ENCODE peak calls at places on chromosomes 4 and X, in four cellular contexts. One of them, this sample, is unnamed. For H3K27me3, the result is how much of the 10 kb centered on the place peaks cover.

GRCh38 chr4:124697441-124697840 is 15.1 kb downstream of the ANKRD50 start:
- DNase-seq in fibroblast of lung: no peak
- DNase-seq in uterus: no peak
- DNase-seq in effector memory CD4-positive, alpha-beta T cell: no peak
- DNase-seq in this sample: no peak

GRCh38 chrX:54181196-54181953 is 1.7 kb downstream of the FAM120C start:
- DNase-seq in fibroblast of lung: peak
- DNase-seq in uterus: no peak
- DNase-seq in effector memory CD4-positive, alpha-beta T cell: no peak
- DNase-seq in this sample: no peak

GRCh38 chr4:100539706-100540105 is 21.9 kb upstream of the EMCN start:
- DNase-seq in fibroblast of lung: no peak
- DNase-seq in uterus: no peak
- DNase-seq in effector memory CD4-positive, alpha-beta T cell: no peak
- DNase-seq in this sample: no peak

GRCh38 chrX:12975670-12975965 is 708 bp downstream of the TMSB4X start:
- DNase-seq in fibroblast of lung: no peak
- DNase-seq in uterus: no peak
- DNase-seq in effector memory CD4-positive, alpha-beta T cell: no peak
- DNase-seq in this sample: no peak

GRCh38 chrX:138938003-138938402 is 226.5 kb upstream of the FGF13 start:
- DNase-seq in fibroblast of lung: no peak
- DNase-seq in uterus: no peak
- DNase-seq in effector memory CD4-positive, alpha-beta T cell: no peak
- DNase-seq in this sample: no peak

GRCh38 chr4:186764457-186764856 is 40.8 kb upstream of the FAT1 start:
- DNase-seq in fibroblast of lung: no peak
- DNase-seq in uterus: no peak
- DNase-seq in effector memory CD4-positive, alpha-beta T cell: no peak
- DNase-seq in this sample: no peak

GRCh38 chr4:141132689-141133145 is 552 bp downstream of the RNF150 start:
- DNase-seq in fibroblast of lung: peak
- DNase-seq in uterus: peak
- DNase-seq in effector memory CD4-positive, alpha-beta T cell: no peak
- DNase-seq in this sample: peak

GRCh38 chrX:140733766-140734342 is 24.3 kb downstream of the LINC00632 start:
- DNase-seq in fibroblast of lung: peak
- DNase-seq in uterus: no peak
- DNase-seq in effector memory CD4-positive, alpha-beta T cell: no peak
- DNase-seq in this sample: no peak

GRCh38 chrX:119885554-119886428 is 9.9 kb upstream of the AKAP14 start:
- DNase-seq in fibroblast of lung: peak
- DNase-seq in uterus: no peak
- DNase-seq in effector memory CD4-positive, alpha-beta T cell: no peak
- DNase-seq in this sample: no peak

GRCh38 chr4:123562994-123563745 is 166.6 kb downstream of the SPRY1 start:
- DNase-seq in fibroblast of lung: no peak
- DNase-seq in uterus: no peak
- DNase-seq in effector memory CD4-positive, alpha-beta T cell: no peak
- DNase-seq in this sample: no peak

GRCh38 chrX:2442694-2443093 is 58.1 kb downstream of the DHRSX start:
- DNase-seq in fibroblast of lung: no peak
- DNase-seq in uterus: no peak
- DNase-seq in effector memory CD4-positive, alpha-beta T cell: no peak
- DNase-seq in this sample: no peak

GRCh38 chr4:41723286-41723685 is 25.2 kb downstream of the PHOX2B start:
- DNase-seq in fibroblast of lung: no peak
- DNase-seq in uterus: no peak
- DNase-seq in effector memory CD4-positive, alpha-beta T cell: no peak
- DNase-seq in this sample: no peak

GRCh38 chr4:40848981-40849380 is 99.2 kb downstream of the NSUN7 start:
- DNase-seq in fibroblast of lung: no peak
- DNase-seq in uterus: no peak
- DNase-seq in effector memory CD4-positive, alpha-beta T cell: no peak
- DNase-seq in this sample: no peak

GRCh38 chrX:15298201-15298600 is 17.2 kb downstream of the ASB11 start:
- DNase-seq in fibroblast of lung: no peak
- DNase-seq in uterus: no peak
- DNase-seq in effector memory CD4-positive, alpha-beta T cell: no peak
- DNase-seq in this sample: no peak

GRCh38 chrX:15301924-15302323 is 13.5 kb downstream of the ASB11 start:
- DNase-seq in fibroblast of lung: peak
- DNase-seq in uterus: no peak
- DNase-seq in effector memory CD4-positive, alpha-beta T cell: no peak
- DNase-seq in this sample: peak

GRCh38 chrX:15298780-15299179 is 16.7 kb downstream of the ASB11 start:
- DNase-seq in fibroblast of lung: no peak
- DNase-seq in uterus: no peak
- DNase-seq in effector memory CD4-positive, alpha-beta T cell: no peak
- DNase-seq in this sample: no peak

GRCh38 chrX:15299945-15300851 is 15.2 kb downstream of the ASB11 start:
- DNase-seq in fibroblast of lung: peak
- DNase-seq in uterus: no peak
- DNase-seq in effector memory CD4-positive, alpha-beta T cell: no peak
- DNase-seq in this sample: no peak
- H3K27me3 ChIP-seq in fibroblast of lung: under half
- H3K27me3 ChIP-seq in uterus: under half
- H3K27me3 ChIP-seq in effector memory CD4-positive, alpha-beta T cell: under half
- H3K27me3 ChIP-seq in this sample: under half

GRCh38 chr4:3518941-3519340 is 13.3 kb downstream of the LRPAP1 start:
- DNase-seq in fibroblast of lung: no peak
- DNase-seq in uterus: no peak
- DNase-seq in effector memory CD4-positive, alpha-beta T cell: no peak
- DNase-seq in this sample: peak
- H3K27me3 ChIP-seq in fibroblast of lung: under half
- H3K27me3 ChIP-seq in uterus: under half
- H3K27me3 ChIP-seq in effector memory CD4-positive, alpha-beta T cell: under half
- H3K27me3 ChIP-seq in this sample: under half

GRCh38 chrX:19388064-19388679 is 44.4 kb downstream of the PDHA1 start:
- DNase-seq in fibroblast of lung: no peak
- DNase-seq in uterus: no peak
- DNase-seq in effector memory CD4-positive, alpha-beta T cell: no peak
- DNase-seq in this sample: no peak
- H3K27me3 ChIP-seq in fibroblast of lung: under half
- H3K27me3 ChIP-seq in uterus: under half
- H3K27me3 ChIP-seq in effector memory CD4-positive, alpha-beta T cell: under half
- H3K27me3 ChIP-seq in this sample: under half

GRCh38 chrX:8724176-8724757 is 7.7 kb downstream of the ANOS1 start:
- DNase-seq in fibroblast of lung: no peak
- DNase-seq in uterus: no peak
- DNase-seq in effector memory CD4-positive, alpha-beta T cell: no peak
- DNase-seq in this sample: no peak
- H3K27me3 ChIP-seq in fibroblast of lung: under half
- H3K27me3 ChIP-seq in uterus: under half
- H3K27me3 ChIP-seq in effector memory CD4-positive, alpha-beta T cell: under half
- H3K27me3 ChIP-seq in this sample: under half

GRCh38 chrX:106976416-106976815 is 23.6 kb downstream of the MORC4 start:
- DNase-seq in fibroblast of lung: no peak
- DNase-seq in uterus: no peak
- DNase-seq in effector memory CD4-positive, alpha-beta T cell: no peak
- DNase-seq in this sample: no peak
- H3K27me3 ChIP-seq in fibroblast of lung: under half
- H3K27me3 ChIP-seq in uterus: under half
- H3K27me3 ChIP-seq in effector memory CD4-positive, alpha-beta T cell: under half
- H3K27me3 ChIP-seq in this sample: under half

DNA sequence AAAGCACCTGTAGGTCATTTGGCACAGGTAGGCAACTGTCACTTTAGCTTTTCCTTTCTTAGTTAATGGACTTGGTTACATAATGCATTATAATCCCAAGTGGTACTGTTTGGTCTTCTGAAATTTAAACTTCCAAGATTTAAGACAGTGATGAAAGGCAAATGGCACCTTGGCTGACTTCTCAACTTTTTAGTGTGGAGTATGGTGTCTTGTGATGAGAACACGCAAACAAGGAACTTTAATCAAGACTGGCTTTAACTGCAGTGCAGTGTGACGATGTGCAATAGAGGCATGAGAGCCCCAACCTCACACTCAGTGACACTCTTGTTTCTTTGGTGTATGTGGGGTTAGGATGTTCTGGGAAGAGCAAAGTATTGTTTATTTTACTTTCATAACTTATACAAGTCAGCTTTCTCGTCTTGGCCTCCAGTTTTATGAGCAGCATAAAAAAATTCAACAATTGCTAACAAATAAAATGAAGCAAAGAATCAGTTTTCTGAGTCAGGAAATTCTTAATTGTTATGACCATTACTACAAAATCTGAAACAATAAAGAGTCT is 171.9 kb downstream of the MAD2L1 start:
- DNase-seq in fibroblast of lung: peak
- DNase-seq in uterus: no peak
- DNase-seq in effector memory CD4-positive, alpha-beta T cell: no peak
- DNase-seq in this sample: peak
- H3K27me3 ChIP-seq in fibroblast of lung: under half
- H3K27me3 ChIP-seq in uterus: under half
- H3K27me3 ChIP-seq in effector memory CD4-positive, alpha-beta T cell: under half
- H3K27me3 ChIP-seq in this sample: under half

DNA sequence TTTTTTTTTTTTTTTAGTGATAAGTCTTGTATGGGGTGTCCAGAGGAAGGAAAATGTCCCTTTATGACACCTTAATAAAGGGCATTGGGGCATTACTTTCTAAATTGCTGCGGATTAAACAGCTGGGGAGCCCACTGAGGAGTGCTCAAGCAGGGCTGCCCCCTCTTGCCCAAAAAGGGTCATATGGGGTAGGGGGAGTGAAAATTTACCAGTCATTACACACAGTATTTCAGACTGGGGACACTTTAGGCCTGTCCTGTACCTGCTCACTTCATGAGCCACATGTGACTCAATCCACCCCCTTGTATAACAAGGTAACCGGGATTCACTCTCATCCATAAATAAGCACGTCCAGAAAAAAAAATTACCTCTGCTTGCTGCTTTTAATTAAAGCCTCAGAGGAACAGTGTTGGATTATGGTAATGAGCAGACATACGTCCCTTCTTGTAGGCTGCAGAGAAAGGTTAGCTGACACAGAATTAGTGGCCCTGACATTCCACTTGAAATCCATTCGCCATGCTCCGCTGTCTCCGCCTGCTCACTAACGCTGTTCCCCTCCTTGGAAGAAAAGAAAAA is 1.8 kb downstream of the PRDM8 start:
- DNase-seq in fibroblast of lung: no peak
- DNase-seq in uterus: no peak
- DNase-seq in effector memory CD4-positive, alpha-beta T cell: no peak
- DNase-seq in this sample: no peak
- H3K27me3 ChIP-seq in fibroblast of lung: under half
- H3K27me3 ChIP-seq in uterus: under half
- H3K27me3 ChIP-seq in effector memory CD4-positive, alpha-beta T cell: under half
- H3K27me3 ChIP-seq in this sample: half or more

GRCh38 chr4:1004557-1005485 is 6.6 kb upstream of the FGFRL1 start:
- DNase-seq in fibroblast of lung: no peak
- DNase-seq in uterus: no peak
- DNase-seq in effector memory CD4-positive, alpha-beta T cell: no peak
- DNase-seq in this sample: no peak

GRCh38 chr4:1002131-1002630 is 9.0 kb upstream of the SLC26A1 start:
- DNase-seq in fibroblast of lung: peak
- DNase-seq in uterus: peak
- DNase-seq in effector memory CD4-positive, alpha-beta T cell: no peak
- DNase-seq in this sample: peak

GRCh38 chr4:1002631-1003251 is 8.7 kb upstream of the FGFRL1 start:
- DNase-seq in fibroblast of lung: no peak
- DNase-seq in uterus: no peak
- DNase-seq in effector memory CD4-positive, alpha-beta T cell: no peak
- DNase-seq in this sample: no peak

GRCh38 chr4:1004071-1004418 is 7.4 kb upstream of the FGFRL1 start:
- DNase-seq in fibroblast of lung: no peak
- DNase-seq in uterus: no peak
- DNase-seq in effector memory CD4-positive, alpha-beta T cell: no peak
- DNase-seq in this sample: no peak

GRCh38 chr4:1003271-1004070 is 8.0 kb upstream of the FGFRL1 start:
- DNase-seq in fibroblast of lung: no peak
- DNase-seq in uterus: no peak
- DNase-seq in effector memory CD4-positive, alpha-beta T cell: no peak
- DNase-seq in this sample: no peak
- H3K27me3 ChIP-seq in fibroblast of lung: under half
- H3K27me3 ChIP-seq in uterus: under half
- H3K27me3 ChIP-seq in effector memory CD4-positive, alpha-beta T cell: under half
- H3K27me3 ChIP-seq in this sample: half or more

This sample was measured in transverse colon.